ENCODE peak calls at places on chromosomes 3 and 15, in five cellular contexts. X is NCI-H1417 treated with DMSO at 0.1 percent for 48 hours; N is NCI-H774; V is CD4-positive, alpha-beta T cell; R is anterior cingulate cortex. G is an unnamed sample.
A peak's percentile ranks its signal among the peaks of the same experiment; 100 is the strongest.

GRCh38 chr3:21345577-21345976 is 405.4 kb downstream of the ZNF385D start:
- DNase-seq in R (no peak), X (no peak), V (no peak), N (no peak), G (no peak)

GRCh38 chr3:186570941-186571643 is 572 bp downstream of the DNAJB11 start:
- DNase-seq in N (no peak), V (no peak), R (no peak), X (no peak), G (no peak)

GRCh38 chr3:35974872-35975271 is 335.5 kb downstream of the ARPP21 start:
- DNase-seq in N (no peak), V (no peak), X (no peak), R (no peak), G (no peak)

GRCh38 chr3:105730973-105731372 is 137.8 kb downstream of the CBLB start:
- DNase-seq in R (no peak), X (no peak), V (no peak), N (no peak), G (no peak)

GRCh38 chr3:17336291-17336690 is 406.1 kb downstream of the TBC1D5 start:
- DNase-seq in R (no peak), X (no peak), N (no peak), V (no peak), G (no peak)

GRCh38 chr3:128748527-128748926 is 22.5 kb downstream of the RAB7A start:
- DNase-seq in V (no peak), N (no peak), X (no peak), R (no peak), G (no peak)

GRCh38 chr3:49701388-49702077 is 12.2 kb downstream of the RNF123 start:
- DNase-seq in R (no peak), X (no peak), V (no peak), N (no peak), G (no peak)

GRCh38 chr3:5110307-5110706 is 11.8 kb upstream of the ARL8B start:
- DNase-seq in X (no peak), N (no peak), R (no peak), V (no peak), G (no peak)

GRCh38 chr3:123411340-123412040 is 37.4 kb downstream of the ADCY5 start:
- DNase-seq in R (no peak), V (no peak), N (no peak), X (no peak), G (no peak)

GRCh38 chr3:179646177-179646576 is 6.7 kb upstream of the USP13 start:
- DNase-seq in N (no peak), V (no peak), R (no peak), X (no peak), G (no peak)

GRCh38 chr3:188365978-188366698 is 212.2 kb downstream of the LPP start:
- DNase-seq in X (no peak), R (no peak), V (no peak), N (no peak), G (no peak)

GRCh38 chr3:179949428-179949827 is 87.3 kb downstream of the PEX5L start:
- DNase-seq in N (peak; percentile 86), R (no peak), V (no peak), X (no peak), G (peak; percentile 80)

GRCh38 chr15:100910119-100910518 is 9.0 kb upstream of the LRRK1 start:
- DNase-seq in N (no peak), V (no peak), R (no peak), X (no peak), G (no peak)

GRCh38 chr15:71096676-71097075 is 18.6 kb upstream of the THSD4 start:
- DNase-seq in X (no peak), R (no peak), V (no peak), N (no peak), G (no peak)

GRCh38 chr3:161691677-161692076 is 195.1 kb downstream of the OTOL1 start:
- DNase-seq in X (no peak), N (no peak), V (no peak), R (no peak), G (no peak)

GRCh38 chr3:33915796-33916589 is 117.6 kb downstream of the PDCD6IP start:
- DNase-seq in N (no peak), X (no peak), R (no peak), V (no peak), G (no peak)

GRCh38 chr3:190323241-190323617 is 983 bp upstream of the CLDN1 start:
- DNase-seq in X (no peak), V (no peak), N (no peak), R (no peak), G (no peak)

GRCh38 chr3:131856171-131856570 is 178.6 kb downstream of the CPNE4 start:
- DNase-seq in R (no peak), V (no peak), N (no peak), X (no peak), G (no peak)

GRCh38 chr15:64856429-64857145 is 14.9 kb downstream of the PLEKHO2 start:
- DNase-seq in R (peak; percentile 69), V (no peak), N (no peak), X (no peak), G (no peak)

GRCh38 chr3:27669505-27670085 is 52.5 kb downstream of the EOMES start:
- DNase-seq in R (no peak), N (no peak), X (no peak), V (no peak), G (no peak)